ENCODE peak calls at places on chromosomes 5 and 9, in eight cellular contexts. S, Z, R, G, Q, A, T and J are unnamed samples. For H3K9me3, the result is how much of the 10 kb centered on the place peaks cover.

GRCh38 chr5:139696894-139697658 is 48.9 kb downstream of the CXXC5 start:
- DNase-seq in S (peak), Z (peak), T (peak), A (no peak), Q (peak), G (peak), R (peak), J (no peak)

GRCh38 chr5:115329475-115329874 is 33.0 kb upstream of the CCDC112 start:
- DNase-seq in R (no peak), Z (no peak), T (no peak), A (no peak), Q (no peak), S (peak), G (no peak), J (no peak)

GRCh38 chr9:4152201-4152600 is 147.7 kb downstream of the GLIS3 start:
- DNase-seq in T (no peak), A (no peak), R (no peak), S (no peak), Q (no peak), G (no peak), Z (no peak), J (no peak)

GRCh38 chr9:108568093-108568492 is 287.7 kb downstream of the ACTL7B start:
- DNase-seq in A (no peak), R (no peak), Q (no peak), G (no peak), T (no peak), S (no peak), Z (no peak), J (no peak)

GRCh38 chr9:123356851-123357747 is 1.1 kb downstream of the CRB2 start:
- DNase-seq in T (no peak), G (no peak), Q (no peak), A (no peak), S (no peak), R (no peak), Z (no peak), J (no peak)

GRCh38 chr9:92911496-92912475 is 33.9 kb upstream of the ZNF484 start:
- DNase-seq in R (no peak), Z (no peak), T (peak), Q (no peak), G (no peak), S (peak), A (no peak), J (no peak)

GRCh38 chr9:137461663-137462395 is 2.7 kb upstream of the NSMF start:
- DNase-seq in G (peak), S (peak), Z (peak), R (peak), A (peak), Q (no peak), T (no peak), J (peak)

GRCh38 chr9:120920495-120921178 is 6.0 kb downstream of the TRAF1 start:
- DNase-seq in Q (no peak), S (no peak), A (no peak), G (no peak), Z (no peak), R (no peak), T (no peak), J (no peak)

GRCh38 chr9:130027533-130028370 is 15.2 kb downstream of the FNBP1 start:
- DNase-seq in G (no peak), S (no peak), A (no peak), R (no peak), Q (no peak), Z (no peak), T (no peak), J (no peak)

GRCh38 chr5:125719681-125720676 is 703.2 kb upstream of the GRAMD2B start:
- DNase-seq in Q (no peak), G (no peak), Z (no peak), R (no peak), T (peak), A (no peak), S (no peak), J (no peak)

GRCh38 chr9:107983762-107984161 is 494.2 kb upstream of the KLF4 start:
- DNase-seq in Q (no peak), A (no peak), R (no peak), G (no peak), S (no peak), Z (no peak), T (no peak), J (no peak)

GRCh38 chr5:142915840-142916424 is 145.8 kb downstream of the ARHGAP26 start:
- DNase-seq in Z (no peak), G (no peak), R (no peak), Q (no peak), T (peak), A (peak), S (peak), J (no peak)

GRCh38 chr5:43553381-43553780 is 3.5 kb downstream of the PAIP1 start:
- DNase-seq in Q (no peak), T (peak), R (no peak), A (no peak), G (no peak), S (no peak), Z (no peak), J (no peak)

GRCh38 chr5:84715686-84716085 is 331.0 kb upstream of the EDIL3 start:
- DNase-seq in Z (no peak), Q (no peak), R (no peak), T (no peak), S (no peak), A (no peak), G (no peak), J (no peak)

GRCh38 chr5:77935516-77936364 is 159.6 kb upstream of the TBCA start:
- DNase-seq in Z (no peak), A (peak), S (no peak), R (no peak), G (no peak), T (no peak), Q (no peak), J (no peak)

GRCh38 chr5:137735531-137736284 is at the start of gene KLHL3:
- DNase-seq in A (peak), T (peak), Z (peak), S (peak), R (no peak), Q (no peak), G (peak), J (peak)

GRCh38 chr9:127444921-127445850 is 6.0 kb downstream of the RPL12 start:
- DNase-seq in R (no peak), A (no peak), Q (no peak), Z (no peak), S (no peak), G (no peak), T (peak), J (no peak)

DNA sequence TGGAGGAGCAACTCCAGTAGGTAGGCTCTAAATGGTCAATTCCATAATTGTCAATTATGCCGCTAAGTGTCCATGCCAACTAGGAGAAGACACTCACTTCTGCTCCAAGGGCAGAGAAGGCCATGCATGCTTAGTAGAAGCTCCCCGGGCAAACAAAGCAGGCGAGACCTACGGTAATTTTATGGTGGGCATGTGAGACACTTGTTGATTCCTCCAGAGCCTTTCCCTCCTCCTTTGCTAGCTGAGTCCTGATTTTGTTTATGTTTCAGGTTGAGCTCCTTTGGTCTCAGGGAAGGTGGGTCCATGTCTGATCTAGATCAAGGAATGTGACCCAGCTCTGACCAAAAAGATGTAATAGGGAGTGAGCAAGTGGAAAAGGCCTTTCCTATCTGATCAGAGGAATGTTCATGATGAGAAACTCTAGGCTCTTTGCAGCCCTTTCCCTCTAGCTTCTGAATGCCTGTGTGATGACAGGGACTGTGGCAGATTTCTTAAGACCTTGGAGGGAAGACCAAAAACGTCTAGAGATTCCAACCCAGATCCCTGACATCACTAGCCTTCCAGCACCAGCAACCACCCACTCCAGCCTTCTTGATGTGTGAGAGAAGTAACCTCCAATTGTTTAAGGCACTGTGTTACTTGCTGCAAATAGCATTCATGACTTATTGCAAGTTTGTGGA is 7.7 kb upstream of the CPEB4 start:
- DNase-seq in S (no peak), A (no peak), R (no peak), Z (no peak), G (no peak), Q (no peak), T (peak), J (no peak)
- H3K27ac ChIP-seq in S (no peak), A (no peak), R (no peak), Z (no peak), G (no peak), Q (no peak), T (peak), J (no peak)

GRCh38 chr5:162473051-162473714 is 405.6 kb downstream of the GABRG2 start:
- DNase-seq in Q (no peak), T (no peak), R (no peak), A (no peak), Z (no peak), S (no peak), G (no peak), J (no peak)
- H3K9me3 ChIP-seq in Q (under half), T (under half), R (under half), A (under half), Z (under half), S (under half), G (under half), J (under half)

GRCh38 chr9:110746211-110746930 is 77.8 kb downstream of the MUSK start:
- DNase-seq in A (no peak), G (no peak), R (no peak), Q (no peak), S (no peak), T (no peak), Z (no peak), J (no peak)
- H3K27ac ChIP-seq in A (no peak), G (no peak), R (peak), Q (peak), S (no peak), T (peak), Z (no peak), J (no peak)

DNA sequence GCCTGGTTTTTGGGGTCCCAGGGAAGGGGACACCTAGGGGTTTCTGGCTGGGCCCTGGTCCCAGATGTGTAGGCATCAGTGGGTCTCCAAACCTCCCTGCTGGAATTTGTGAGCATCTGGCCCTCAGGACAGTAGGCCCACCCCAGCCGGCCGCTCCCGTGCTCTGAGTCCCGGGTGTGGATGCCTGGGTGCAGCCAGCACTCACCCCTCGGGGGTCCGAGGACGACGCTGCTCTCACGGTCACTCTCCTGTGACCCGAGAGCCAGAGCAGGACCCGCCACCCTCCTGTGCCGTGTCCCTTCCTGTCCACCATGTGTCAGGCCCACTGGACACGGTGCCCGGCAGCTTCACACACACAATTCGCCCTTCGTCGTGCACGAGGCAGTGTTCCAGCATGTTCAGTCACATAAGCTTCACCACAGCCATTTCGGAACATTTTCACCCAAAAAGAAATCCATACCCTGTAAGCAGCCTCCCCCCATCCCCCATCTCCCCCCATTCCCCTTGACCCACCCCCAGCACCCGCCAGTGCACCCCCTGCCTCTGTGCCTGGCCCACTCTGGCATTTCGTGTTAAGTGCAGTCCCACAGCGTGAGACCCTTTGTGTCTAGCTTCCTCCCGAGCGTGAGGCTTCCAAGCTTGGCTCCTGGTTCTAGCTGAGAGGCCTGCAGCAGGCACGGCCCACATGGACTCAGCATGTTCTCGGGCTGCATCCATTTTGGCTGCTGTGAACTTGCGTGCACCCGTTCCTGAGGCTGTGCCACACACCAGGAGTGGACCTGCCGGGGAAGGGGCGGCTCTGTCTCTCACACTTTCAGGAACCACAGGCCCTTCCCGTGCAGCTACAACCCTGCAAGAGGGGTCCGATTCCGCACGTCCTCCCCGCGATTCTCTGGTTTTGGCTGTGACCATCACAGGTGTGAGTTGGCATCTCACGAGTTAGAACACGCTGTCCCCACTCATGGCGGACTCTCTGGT is 40.5 kb downstream of the NKD2 start:
- DNase-seq in A (no peak), Q (no peak), S (no peak), R (peak), Z (peak), T (no peak), G (no peak), J (peak)
- H3K9me3 ChIP-seq in A (under half), Q (under half), S (under half), R (under half), Z (under half), T (under half), G (under half), J (under half)